ENCODE peak calls at places on chromosomes 7 and 10, in five cellular contexts. N is HCT116, V is NB4, I is adrenal gland, K is tibial nerve. W is an unnamed sample.
A peak's percentile ranks its signal among the peaks of the same experiment; 100 is the strongest.

GRCh38 chr10:12154516-12154915 is 25.0 kb downstream of the SEC61A2 start:
- DNase-seq in K (no peak), V (no peak), N (no peak), I (no peak), W (no peak)

GRCh38 chr7:138116156-138116555 is 39.9 kb downstream of the AKR1D1 start:
- DNase-seq in N (no peak), K (no peak), V (no peak), I (no peak), W (no peak)

GRCh38 chr7:27116521-27116946 is 14.0 kb downstream of the HOXA4 start:
- DNase-seq in I (no peak), V (no peak), N (no peak), K (no peak), W (no peak)

GRCh38 chr10:59960751-59961150 is 54.4 kb upstream of the CCDC6 start:
- DNase-seq in K (no peak), V (no peak), I (no peak), N (no peak), W (no peak)

GRCh38 chr10:126502481-126502880 is 114.2 kb upstream of the ADAM12 start:
- DNase-seq in N (no peak), K (no peak), V (no peak), I (no peak), W (no peak)

GRCh38 chr10:132393695-132394181 is 3.3 kb upstream of the PWWP2B start:
- DNase-seq in N (no peak), K (no peak), V (peak; percentile 86), I (peak; percentile 50), W (no peak)

GRCh38 chr10:102814456-102814871 is 22.7 kb downstream of the CYP17A1 start:
- DNase-seq in N (no peak), V (peak; percentile 83), K (peak; percentile 48), I (no peak), W (no peak)

GRCh38 chr10:110901954-110902819 is 16.8 kb downstream of the BBIP1 start:
- DNase-seq in V (peak; percentile 38), K (no peak), I (no peak), N (peak; percentile 48), W (peak; percentile 56)

GRCh38 chr10:11255796-11256444 is 238.2 kb downstream of the CELF2 start:
- DNase-seq in V (peak; percentile 7), I (no peak), K (no peak), N (no peak), W (no peak)

GRCh38 chr7:73871163-73872011 is 10.4 kb downstream of the TMEM270 start:
- DNase-seq in K (no peak), V (no peak), I (no peak), N (no peak), W (no peak)
- TF ChIP-seq POLR2A in K (no peak), V (no peak), I (no peak), N (no peak), W (no peak)

DNA sequence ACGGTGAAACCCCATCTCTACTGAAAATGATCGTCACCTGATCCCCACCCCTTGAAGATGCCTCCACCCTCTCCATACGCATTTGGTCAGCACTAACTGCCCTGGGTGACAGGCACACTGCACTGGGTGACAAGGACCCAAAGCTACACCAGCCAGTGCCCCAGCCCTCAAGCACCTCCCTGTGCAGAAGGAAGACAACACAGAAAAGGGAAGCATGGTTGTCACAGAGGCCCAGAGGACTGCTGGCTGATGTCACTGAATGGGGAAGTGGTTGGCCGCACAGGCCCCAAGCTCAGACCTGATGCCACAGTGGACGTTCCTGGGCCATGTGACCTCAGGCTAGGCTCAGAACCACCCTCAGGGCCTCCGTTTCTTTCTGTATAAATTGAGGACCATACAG is 4.2 kb upstream of the PILRA start:
- DNase-seq in N (no peak), I (peak; percentile 60), V (peak; percentile 99), K (peak; percentile 41), W (peak; percentile 19)
- TF ChIP-seq POLR2A in N (no peak), I (no peak), V (peak; percentile 59), K (no peak), W (peak; percentile 44)

DNA sequence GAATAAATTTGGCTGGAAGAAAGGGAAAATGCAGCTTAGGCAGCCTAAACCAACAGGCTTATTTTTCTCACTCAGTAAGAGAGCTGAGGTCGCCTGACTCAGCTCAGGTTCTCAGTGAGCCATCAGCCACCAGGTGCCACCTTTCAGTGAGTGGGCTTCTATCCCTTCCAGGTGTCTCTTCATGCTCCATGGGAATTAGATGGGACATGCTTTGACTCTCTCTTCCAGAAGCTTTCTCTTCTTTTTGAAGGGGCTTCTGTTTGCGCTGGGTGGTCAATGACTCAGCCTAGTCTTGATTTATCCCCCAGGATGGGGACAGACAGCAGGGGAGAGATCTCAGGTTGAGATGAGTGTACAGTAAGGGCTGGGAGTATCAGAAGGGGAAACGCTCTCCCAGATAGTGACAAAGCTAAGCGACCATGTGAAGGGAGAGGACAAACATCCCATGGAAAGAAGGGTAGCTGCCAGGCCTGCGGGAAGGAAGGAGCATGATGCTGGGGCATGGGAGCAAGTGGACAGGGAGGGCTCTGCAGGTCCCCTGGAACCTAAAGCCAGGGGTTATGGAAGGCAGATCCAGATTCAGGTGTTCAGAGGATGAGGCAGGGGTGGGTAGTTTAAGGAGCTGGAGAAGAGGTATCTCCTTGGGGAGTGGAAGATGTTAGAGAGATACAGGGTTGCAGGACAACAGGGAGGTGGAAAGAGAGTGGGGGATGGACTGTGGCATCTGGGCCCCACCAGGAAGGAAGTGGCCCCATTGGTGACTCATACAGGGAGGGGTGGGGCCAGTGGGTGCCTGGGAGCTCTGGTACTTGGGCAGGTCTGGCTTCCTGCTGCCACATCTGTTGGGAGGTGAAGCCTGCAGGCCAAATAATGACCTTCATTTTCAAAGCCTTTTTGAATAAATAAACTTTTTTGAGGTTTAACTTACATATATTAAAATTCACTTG is 32.5 kb downstream of the OGDH start:
- DNase-seq in I (peak; percentile 68), N (peak; percentile 74), K (peak; percentile 45), V (peak; percentile 95), W (peak; percentile 93)
- TF ChIP-seq POLR2A in I (no peak), N (peak; percentile 71), K (no peak), V (peak; percentile 35), W (peak; percentile 25)

GRCh38 chr10:73113543-73113942 is 3.3 kb downstream of the NUDT13 start:
- DNase-seq in I (no peak), N (no peak), V (no peak), K (no peak), W (no peak)

GRCh38 chr10:73106301-73106700 is 4.0 kb upstream of the NUDT13 start:
- DNase-seq in I (no peak), V (no peak), K (no peak), N (no peak), W (no peak)

GRCh38 chr10:73116017-73116416 is 5.8 kb downstream of the NUDT13 start:
- DNase-seq in N (no peak), I (no peak), V (no peak), K (no peak), W (no peak)

DNA sequence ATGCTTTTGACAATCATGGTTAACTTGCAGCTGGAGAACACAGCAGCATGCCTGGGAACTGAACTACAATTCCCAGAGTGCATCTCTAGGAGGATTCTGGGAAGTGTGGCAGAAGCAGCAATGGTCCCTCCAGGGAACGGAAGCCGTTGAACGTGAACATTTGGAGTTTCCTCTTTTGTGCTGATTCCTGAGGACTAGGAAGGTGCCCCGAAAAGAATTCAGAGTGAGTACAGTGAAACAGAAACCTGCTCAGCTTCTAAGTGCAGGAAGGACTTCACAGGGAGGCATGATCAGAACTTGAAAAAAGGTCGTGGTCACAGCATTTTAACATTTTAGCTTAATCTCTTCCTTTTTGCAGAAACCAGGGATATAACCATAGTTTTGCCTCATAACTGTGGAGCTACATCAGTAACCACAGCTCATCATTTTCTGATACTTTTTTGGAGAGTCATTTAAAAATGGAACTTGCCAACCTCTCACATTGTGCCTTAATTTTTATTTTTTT is at the start of gene NUDT13:
- DNase-seq in V (peak; percentile 94), K (peak; percentile 74), N (peak; percentile 42), I (peak; percentile 80), W (peak; percentile 65)
- TF ChIP-seq POLR2A in V (peak; percentile 69), K (no peak), N (peak; percentile 25), I (no peak), W (no peak)

GRCh38 chr7:2374401-2374800 is 19.8 kb downstream of the EIF3B start:
- DNase-seq in K (no peak), I (no peak), N (no peak), V (no peak), W (no peak)

GRCh38 chr7:2376351-2377154 is 21.9 kb downstream of the EIF3B start:
- DNase-seq in N (no peak), V (no peak), K (no peak), I (no peak), W (no peak)

GRCh38 chr7:2373124-2373556 is 18.5 kb downstream of the EIF3B start:
- DNase-seq in N (no peak), I (no peak), V (peak; percentile 45), K (no peak), W (no peak)

GRCh38 chr7:2373646-2374045 is 19.0 kb downstream of the EIF3B start:
- DNase-seq in V (no peak), K (no peak), I (no peak), N (no peak), W (no peak)

DNA sequence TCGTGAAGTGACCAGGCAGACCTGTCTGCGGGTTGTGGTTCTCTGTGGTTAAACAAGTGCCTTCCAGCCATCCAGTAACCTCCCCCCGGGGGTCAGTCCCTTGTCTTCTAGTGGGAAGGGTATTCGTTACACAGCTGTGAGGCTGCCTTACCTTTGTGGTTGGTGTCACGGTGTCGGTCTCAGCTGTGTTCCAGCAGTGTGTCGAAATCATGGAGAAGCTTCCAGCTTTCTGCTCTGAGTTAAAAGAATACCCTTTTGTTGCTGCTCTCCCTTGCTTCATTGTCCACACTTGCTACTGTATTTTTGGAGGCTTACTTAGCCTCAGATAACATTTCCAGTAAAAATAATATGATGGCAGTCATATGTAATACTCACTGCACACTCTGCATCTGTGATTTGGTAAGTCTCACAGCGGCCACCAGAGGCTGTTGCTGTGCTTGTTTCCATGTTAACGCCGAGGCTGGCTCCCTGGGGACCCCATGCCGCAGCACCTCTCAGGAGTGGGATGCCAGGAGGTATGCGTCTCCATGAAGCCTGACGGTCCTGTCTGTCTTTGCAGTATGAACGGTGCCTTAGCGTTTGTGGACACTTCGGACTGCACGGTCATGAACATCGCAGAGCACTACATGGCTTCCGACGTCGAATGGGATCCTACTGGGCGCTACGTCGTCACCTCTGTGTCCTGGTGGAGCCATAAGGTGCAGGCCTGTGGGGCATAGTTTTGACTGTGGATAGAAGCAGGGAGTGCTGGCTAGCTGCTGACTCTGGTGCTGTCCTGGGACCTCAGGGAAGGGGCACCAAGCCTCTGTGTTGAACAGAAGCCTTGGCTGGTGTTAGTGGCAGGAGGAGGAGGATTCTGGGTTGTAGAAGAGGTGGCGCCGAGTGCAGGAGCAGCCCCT is 20.5 kb downstream of the EIF3B start:
- DNase-seq in I (no peak), K (no peak), N (no peak), V (no peak), W (no peak)
- TF ChIP-seq POLR2A in I (no peak), K (no peak), N (no peak), V (peak; percentile 13), W (no peak)

DNA sequence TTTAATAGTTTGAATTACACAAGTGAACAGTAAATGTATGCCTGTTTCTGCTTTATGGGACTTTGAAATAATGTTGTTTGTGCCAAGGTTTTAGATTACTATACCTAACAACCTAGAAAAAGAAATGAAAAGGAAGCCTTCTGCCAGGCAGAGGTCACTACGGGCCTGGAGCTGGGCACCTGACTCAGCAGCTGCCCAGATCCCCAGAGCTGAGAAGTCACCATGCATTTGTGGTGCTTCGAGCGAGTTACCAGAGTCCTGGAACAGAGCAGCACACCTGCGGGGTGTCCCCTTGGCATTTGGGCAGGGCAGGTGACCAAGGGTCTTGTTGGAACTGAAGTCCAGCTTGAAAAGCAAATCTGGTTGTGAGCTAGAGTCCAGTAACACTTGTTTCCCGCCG is 25.5 kb downstream of the EGFR start:
- DNase-seq in V (no peak), N (no peak), K (no peak), I (no peak), W (no peak)
- TF ChIP-seq POLR2A in V (no peak), N (no peak), K (no peak), I (no peak), W (no peak)